ENCODE peak calls at places on chromosomes 13 and 19, in seven cellular contexts. N, K, P, U, O, J and E are unnamed samples.

GRCh38 chr13:96214804-96215445 is 125.0 kb downstream of the HS6ST3 start:
- DNase-seq in U (no peak), J (no peak), O (no peak), P (no peak), N (no peak), K (no peak), E (no peak)

GRCh38 chr13:75963318-75963717 is 327.2 kb downstream of the LMO7 start:
- DNase-seq in N (no peak), U (no peak), K (no peak), P (peak; percentile 1), J (no peak), O (no peak), E (no peak)

GRCh38 chr13:48873598-48873997 is 102.1 kb upstream of the FNDC3A start:
- DNase-seq in O (no peak), J (no peak), P (peak; percentile 11), N (no peak), K (no peak), U (peak; percentile 69), E (no peak)

GRCh38 chr19:29858000-29858596 is 46.3 kb downstream of the CCNE1 start:
- DNase-seq in N (peak; percentile 72), K (peak; percentile 32), O (no peak), U (no peak), J (no peak), P (no peak), E (peak; percentile 50)

GRCh38 chr13:43143591-43143990 is 120.2 kb downstream of the DNAJC15 start:
- DNase-seq in O (no peak), N (no peak), J (no peak), U (no peak), P (no peak), K (no peak), E (no peak)

GRCh38 chr13:47661076-47661475 is 340.0 kb downstream of the SUCLA2 start:
- DNase-seq in U (peak; percentile 50), P (peak; percentile 68), J (no peak), K (no peak), O (no peak), N (no peak), E (no peak)

GRCh38 chr19:799076-799881 is 2.0 kb downstream of the PTBP1 start:
- DNase-seq in O (no peak), U (peak; percentile 41), K (no peak), P (peak; percentile 75), N (no peak), J (no peak), E (no peak)

GRCh38 chr13:110700186-110700585 is 5.7 kb downstream of the CARS2 start:
- DNase-seq in J (no peak), P (no peak), N (no peak), U (no peak), K (no peak), O (no peak), E (no peak)

GRCh38 chr13:54449922-54450321 is 1421.3 kb downstream of the OLFM4 start:
- DNase-seq in J (no peak), K (no peak), O (no peak), N (no peak), U (no peak), P (no peak), E (no peak)

GRCh38 chr19:30105316-30105715 is 163.3 kb downstream of the URI1 start:
- DNase-seq in P (no peak), O (no peak), J (no peak), K (no peak), U (no peak), N (no peak), E (no peak)

GRCh38 chr13:111115051-111115840 is at the start of gene ARHGEF7:
- DNase-seq in O (peak; percentile 46), J (no peak), N (no peak), U (no peak), K (no peak), P (no peak), E (no peak)

GRCh38 chr19:8194528-8195275 is 14.5 kb upstream of the CERS4 start:
- DNase-seq in O (peak; percentile 31), P (no peak), J (peak; percentile 44), U (no peak), N (no peak), K (peak; percentile 45), E (no peak)

GRCh38 chr19:45211751-45212381 is 33.3 kb downstream of the BLOC1S3 start:
- DNase-seq in P (peak; percentile 35), J (no peak), K (no peak), U (no peak), O (no peak), N (no peak), E (no peak)

GRCh38 chr19:32886241-32886640 is 16.7 kb upstream of the SLC7A9 start:
- DNase-seq in J (no peak), O (no peak), K (no peak), U (no peak), N (no peak), P (no peak), E (no peak)

GRCh38 chr13:85441364-85441763 is 357.9 kb downstream of the SLITRK6 start:
- DNase-seq in U (no peak), J (no peak), P (no peak), K (no peak), N (no peak), O (no peak), E (no peak)

GRCh38 chr13:25725104-25725503 is 326.7 kb downstream of the SHISA2 start:
- DNase-seq in N (no peak), U (no peak), K (no peak), O (no peak), J (no peak), P (no peak), E (no peak)

GRCh38 chr19:48403606-48404005 is 10.1 kb downstream of the GRIN2D start:
- DNase-seq in P (peak; percentile 75), J (no peak), O (no peak), N (peak; percentile 84), U (peak; percentile 54), K (peak; percentile 38), E (no peak)

GRCh38 chr13:29464105-29464679 is 131.3 kb downstream of the SLC7A1 start:
- DNase-seq in N (no peak), J (no peak), P (no peak), K (no peak), O (no peak), U (no peak), E (no peak)

GRCh38 chr19:50050406-50051223 is 24.8 kb downstream of the ZNF473 start:
- DNase-seq in U (no peak), N (peak; percentile 84), K (peak; percentile 79), O (no peak), J (peak; percentile 71), P (peak; percentile 81), E (peak; percentile 44)

DNA sequence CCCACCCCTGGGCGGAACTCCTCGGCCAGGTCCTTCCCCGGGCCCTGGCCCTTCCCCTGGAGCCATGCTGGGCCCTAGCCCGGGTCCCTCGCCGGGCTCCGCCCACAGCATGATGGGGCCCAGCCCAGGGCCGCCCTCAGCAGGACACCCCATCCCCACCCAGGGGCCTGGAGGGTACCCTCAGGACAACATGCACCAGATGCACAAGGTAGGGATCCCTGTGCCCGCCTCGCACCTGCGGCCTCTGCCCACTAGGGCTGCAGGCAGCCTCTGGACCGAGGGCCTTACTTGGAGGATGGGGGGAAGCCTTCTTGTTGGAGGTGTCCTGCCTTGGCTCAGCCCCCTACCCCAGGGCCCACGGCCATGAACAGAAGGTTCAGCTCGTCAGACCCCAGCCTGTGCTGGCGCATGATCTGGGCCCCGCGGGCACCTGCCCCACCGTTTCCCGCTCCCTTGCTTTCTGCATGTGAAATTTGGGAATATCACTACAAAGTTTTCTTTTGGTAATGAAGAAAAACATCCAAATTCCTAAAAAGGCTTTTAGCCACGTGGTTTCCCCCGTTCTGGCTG is 23.4 kb downstream of the SMARCA4 start:
- DNase-seq in P (no peak), N (no peak), K (no peak), J (no peak), U (no peak), O (no peak), E (no peak)
- TF ChIP-seq CTCF in P (no peak), N (no peak), K (no peak), J (no peak), U (peak; percentile 24), O (no peak), E (no peak)

DNA sequence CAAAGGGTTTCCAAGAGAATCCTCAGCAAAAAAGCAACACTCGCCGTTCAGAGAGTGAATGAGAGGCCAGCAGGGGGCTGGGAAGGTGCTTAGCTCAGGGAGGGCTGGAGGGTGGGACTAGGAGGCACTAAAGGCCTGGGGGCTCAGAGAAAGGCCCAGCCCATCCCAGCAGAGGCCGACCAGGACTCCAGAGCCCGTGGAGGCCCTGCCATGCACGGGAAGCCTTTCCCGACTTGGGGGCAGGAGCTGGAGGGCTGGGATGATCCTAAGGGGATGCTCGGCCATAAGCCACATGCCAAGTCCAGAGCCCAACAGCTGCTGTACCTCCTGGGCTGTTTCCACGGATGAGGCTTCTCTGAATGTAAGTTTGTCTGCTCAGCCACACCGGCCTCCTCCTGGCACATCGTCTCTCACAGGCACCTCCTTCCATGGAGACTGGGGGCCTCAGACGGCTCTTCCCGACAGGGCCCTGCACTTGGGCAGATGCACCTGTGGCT is 19.5 kb downstream of the RASA3 start:
- DNase-seq in P (no peak), J (no peak), O (no peak), N (no peak), K (peak; percentile 1), U (no peak), E (no peak)
- TF ChIP-seq CTCF in P (no peak), J (no peak), O (peak; percentile 13), N (no peak), K (no peak), U (peak; percentile 33), E (no peak)

GRCh38 chr13:32443111-32443510 is 15.2 kb upstream of the N4BP2L1 start:
- DNase-seq in P (peak; percentile 19), N (peak; percentile 64), J (no peak), U (no peak), O (peak; percentile 27), K (peak; percentile 32), E (no peak)
- TF ChIP-seq CTCF in P (peak; percentile 17), N (peak; percentile 30), J (peak; percentile 26), U (peak; percentile 58), O (peak; percentile 48), K (peak; percentile 53), E (no peak)

GRCh38 chr19:42292042-42292960 is 9.6 kb upstream of the PRR19 start:
- DNase-seq in P (no peak), K (no peak), N (no peak), J (no peak), O (no peak), U (no peak), E (no peak)

GRCh38 chr19:42294471-42295137 is 7.3 kb upstream of the PRR19 start:
- DNase-seq in O (no peak), U (no peak), N (no peak), K (no peak), P (no peak), J (no peak), E (no peak)

GRCh38 chr19:42293966-42294365 is 8.0 kb upstream of the PRR19 start:
- DNase-seq in J (no peak), K (no peak), P (no peak), U (no peak), O (no peak), N (no peak), E (no peak)

GRCh38 chr19:42292963-42293362 is 9.0 kb upstream of the PRR19 start:
- DNase-seq in J (no peak), P (no peak), O (no peak), K (no peak), U (no peak), N (no peak), E (no peak)

DNA sequence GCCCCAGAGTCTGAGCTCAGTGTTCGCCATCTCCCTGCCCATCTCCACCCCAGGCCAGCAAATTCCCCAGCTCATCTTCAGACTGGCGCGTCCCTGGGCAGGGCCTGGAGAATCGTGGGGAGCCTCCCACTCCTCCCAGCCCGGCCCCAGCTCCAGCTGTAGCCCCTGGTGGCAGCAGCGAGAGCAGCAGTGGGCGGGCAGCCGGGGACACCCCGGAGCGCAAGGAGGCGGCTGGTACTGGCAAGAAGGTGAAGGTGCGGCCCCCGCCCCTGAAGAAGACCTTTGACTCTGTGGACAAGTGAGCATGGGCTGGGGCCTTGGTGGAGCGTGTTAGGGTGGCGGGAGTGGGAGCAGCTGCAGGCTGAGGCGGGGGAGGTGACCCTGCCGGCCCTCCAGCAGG is 8.4 kb upstream of the PRR19 start:
- DNase-seq in K (no peak), N (no peak), P (no peak), O (no peak), U (no peak), J (no peak), E (no peak)
- TF ChIP-seq CTCF in K (no peak), N (no peak), P (peak; percentile 6), O (no peak), U (peak; percentile 44), J (no peak), E (no peak)